ENCODE peak calls at places on chromosomes 3 and 15, in six cellular contexts. L is RWPE2; U is tibial nerve; N is CD4-positive, CD25-positive, alpha-beta regulatory T cell; P is cardiac muscle cell; B is aorta. C is an unnamed sample.

GRCh38 chr3:53846134-53846850 is at the start of the genes CHDH and IL17RB:
- DNase-seq in L (no peak), U (no peak), N (peak), P (no peak), B (peak), C (no peak)

GRCh38 chr15:98515186-98515585 is 133.2 kb upstream of the IGF1R start:
- DNase-seq in L (no peak), U (no peak), N (no peak), P (no peak), B (no peak), C (no peak)

GRCh38 chr3:182369861-182370260 is 423.4 kb upstream of the ATP11B start:
- DNase-seq in L (no peak), U (no peak), N (no peak), P (no peak), B (no peak), C (no peak)

GRCh38 chr15:70701891-70702568 is 61.3 kb downstream of the UACA start:
- DNase-seq in L (no peak), U (no peak), N (no peak), P (peak), B (no peak), C (no peak)

GRCh38 chr15:40493089-40493840 is 22.5 kb downstream of the CHST14 start:
- DNase-seq in L (no peak), U (no peak), N (peak), P (no peak), B (peak), C (no peak)

GRCh38 chr3:98954242-98954641 is 52.7 kb upstream of the DCBLD2 start:
- DNase-seq in L (no peak), U (no peak), N (no peak), P (no peak), B (no peak), C (no peak)

GRCh38 chr15:55965091-55965490 is 28.3 kb downstream of the NEDD4 start:
- DNase-seq in L (no peak), U (no peak), N (no peak), P (no peak), B (no peak), C (no peak)

GRCh38 chr15:80404719-80405553 is 754 bp downstream of the ARNT2 start:
- DNase-seq in L (no peak), U (no peak), N (no peak), P (peak), B (peak), C (no peak)

GRCh38 chr15:57611938-57612337 is 20.2 kb downstream of the MYZAP start:
- DNase-seq in L (peak), U (no peak), N (no peak), P (peak), B (no peak), C (no peak)

GRCh38 chr15:73899197-73900128 is 26.1 kb downstream of the TBC1D21 start:
- DNase-seq in L (peak), U (no peak), N (no peak), P (peak), B (no peak), C (no peak)

GRCh38 chr3:10621749-10622148 is 116.4 kb upstream of the ATP2B2 start:
- DNase-seq in L (no peak), U (no peak), N (no peak), P (no peak), B (no peak), C (no peak)

GRCh38 chr15:52699457-52699856 is 20.3 kb upstream of the ATOSA start:
- DNase-seq in L (no peak), U (no peak), N (no peak), P (no peak), B (no peak), C (no peak)

GRCh38 chr3:124935264-124935663 is 713 bp upstream of the MUC13 start:
- DNase-seq in L (no peak), U (no peak), N (no peak), P (no peak), B (no peak), C (no peak)

DNA sequence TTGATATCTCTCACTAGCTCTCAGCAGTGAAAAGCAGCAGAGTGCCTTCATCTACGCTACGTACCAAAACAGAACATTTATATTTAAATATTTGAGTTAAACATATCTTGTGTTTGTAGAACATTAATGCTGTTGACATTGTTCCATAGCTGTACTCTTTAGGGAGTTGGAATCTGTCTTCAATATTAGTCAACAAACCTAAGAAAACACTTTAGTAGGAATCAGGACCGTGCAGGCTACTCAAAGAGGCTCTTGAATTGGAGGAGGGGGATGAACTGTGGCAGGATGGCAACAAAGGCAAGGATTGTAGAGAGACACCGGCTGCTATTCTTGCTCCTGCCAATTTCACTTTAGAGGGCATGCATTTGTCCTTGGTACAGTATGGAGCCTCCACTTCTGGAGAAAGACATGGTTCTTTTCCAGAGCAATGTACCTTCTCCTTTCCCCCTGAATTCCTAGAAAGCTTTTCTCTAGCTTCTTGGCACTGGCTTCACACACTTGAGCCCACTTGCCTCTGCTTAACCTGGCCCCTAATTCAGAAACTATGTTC is 265.9 kb downstream of the CD47 start:
- DNase-seq in L (no peak), U (no peak), N (no peak), P (no peak), B (no peak), C (no peak)
- H3K27ac ChIP-seq in L (no peak), U (no peak), N (no peak), P (peak), B (no peak), C (no peak)

DNA sequence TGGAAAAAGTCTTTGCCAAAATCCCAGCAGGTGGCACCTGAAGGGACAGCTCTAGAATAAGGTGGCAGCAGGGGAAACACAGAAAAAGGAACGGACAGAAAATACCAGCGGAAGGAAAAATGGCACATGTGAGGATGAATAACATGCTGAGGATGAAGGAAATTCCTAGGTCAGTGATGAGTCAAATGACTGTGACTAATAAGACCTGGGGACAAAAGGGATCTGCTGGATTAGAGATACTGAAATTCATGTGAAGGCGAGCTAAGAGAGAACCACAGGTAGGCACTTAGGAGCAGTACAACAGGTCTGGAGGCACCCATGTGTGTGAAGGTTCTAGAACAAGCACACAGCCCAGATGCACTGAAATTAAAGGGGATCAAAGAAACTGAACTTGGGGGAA is 482.5 kb downstream of the FOXP1 start:
- DNase-seq in L (no peak), U (no peak), N (no peak), P (no peak), B (no peak), C (no peak)
- H3K27ac ChIP-seq in L (peak), U (no peak), N (peak), P (no peak), B (peak), C (peak)

DNA sequence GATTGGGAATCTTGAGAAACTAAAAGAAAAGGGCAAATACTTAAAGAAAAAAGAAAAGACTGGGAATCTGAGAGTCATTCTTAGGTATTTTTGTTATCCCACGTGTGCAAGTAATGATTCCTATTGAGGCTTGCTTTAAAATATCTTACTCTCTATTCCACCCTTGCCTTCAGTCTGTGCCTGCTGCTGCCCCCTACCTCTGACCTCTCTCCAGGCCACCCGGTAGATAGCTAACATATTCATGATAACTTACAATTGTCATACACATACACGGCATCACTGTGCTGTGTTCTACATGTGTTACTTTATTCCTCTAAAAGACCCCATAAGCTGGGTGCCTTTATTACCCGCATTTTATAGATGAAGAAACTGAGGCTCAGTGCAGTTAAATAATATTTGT is 27.8 kb upstream of the ATP13A3 start:
- DNase-seq in L (no peak), U (no peak), N (no peak), P (no peak), B (no peak), C (no peak)
- H3K27ac ChIP-seq in L (no peak), U (no peak), N (no peak), P (no peak), B (no peak), C (no peak)

DNA sequence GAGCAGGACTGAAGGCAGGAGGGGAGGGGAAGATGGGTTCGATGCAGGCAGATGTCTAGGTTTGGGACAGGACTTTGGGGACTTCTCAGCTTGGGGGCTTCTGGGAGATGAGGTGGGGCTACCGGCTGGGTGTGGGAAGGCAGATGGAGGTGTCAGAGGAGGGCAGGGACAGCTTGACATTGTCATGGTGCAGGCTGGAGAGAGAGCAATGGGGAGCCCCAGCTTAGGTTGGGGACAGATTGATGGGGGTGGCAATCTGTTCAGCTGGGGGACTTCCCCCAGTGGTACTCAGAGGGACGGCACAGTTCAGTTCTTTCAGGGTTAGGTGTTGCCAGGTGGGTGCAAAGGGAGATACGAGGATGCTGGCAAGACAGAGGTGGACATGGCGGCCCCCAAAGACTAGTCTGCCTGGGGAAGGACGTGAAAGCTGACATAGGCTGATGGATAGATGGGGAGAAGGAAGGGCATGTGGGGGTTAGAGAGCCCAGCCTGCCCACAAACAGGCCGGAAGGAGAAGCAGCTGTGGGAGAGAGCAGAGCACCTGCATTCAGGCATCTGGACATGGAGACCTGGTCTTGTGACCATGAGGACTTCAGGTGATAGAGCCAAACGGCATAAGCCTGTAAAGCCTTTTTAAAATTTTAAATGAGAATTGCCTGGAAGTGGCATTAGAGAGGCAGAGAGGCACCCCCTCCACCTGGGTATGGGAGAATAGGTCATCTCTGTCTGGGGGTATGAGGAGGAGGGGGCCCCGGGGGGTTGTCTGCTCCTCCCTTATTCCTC is 21.1 kb downstream of the ACAA1 start:
- DNase-seq in L (no peak), U (no peak), N (no peak), P (no peak), B (peak), C (no peak)
- H3K27ac ChIP-seq in L (no peak), U (no peak), N (no peak), P (no peak), B (no peak), C (no peak)

GRCh38 chr15:49734831-49735508 is 114.1 kb downstream of the DTWD1 start:
- DNase-seq in L (no peak), U (no peak), N (no peak), P (no peak), B (no peak), C (no peak)
- H3K27ac ChIP-seq in L (no peak), U (no peak), N (no peak), P (no peak), B (no peak), C (no peak)

GRCh38 chr3:58098531-58098930 is 90.3 kb downstream of the FLNB start:
- DNase-seq in L (no peak), U (no peak), N (no peak), P (no peak), B (no peak), C (no peak)

GRCh38 chr3:58093573-58094195 is 85.5 kb downstream of the FLNB start:
- DNase-seq in L (no peak), U (no peak), N (no peak), P (peak), B (no peak), C (no peak)

GRCh38 chr3:58092516-58092915 is 84.3 kb downstream of the FLNB start:
- DNase-seq in L (no peak), U (no peak), N (no peak), P (peak), B (no peak), C (no peak)

GRCh38 chr3:58095471-58096145 is 87.4 kb downstream of the FLNB start:
- DNase-seq in L (no peak), U (no peak), N (no peak), P (no peak), B (no peak), C (no peak)

DNA sequence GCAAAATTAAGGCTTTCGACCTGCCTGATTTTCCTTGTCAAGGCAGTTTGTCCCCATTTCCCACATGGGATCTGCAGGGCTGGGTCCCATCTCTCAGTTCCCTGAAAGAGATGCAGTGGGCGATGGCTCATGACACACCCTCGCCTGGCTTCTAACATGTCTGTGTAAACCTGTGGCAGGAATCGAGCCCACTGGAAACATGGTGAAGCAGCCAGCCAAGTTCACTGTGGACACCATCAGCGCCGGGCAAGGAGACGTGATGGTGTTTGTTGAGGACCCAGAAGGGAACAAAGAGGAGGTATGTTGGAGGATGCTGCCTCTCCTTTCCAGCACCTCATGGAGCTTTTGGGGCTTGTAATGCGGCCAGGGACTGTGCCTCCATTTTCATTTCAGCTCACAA is 86.4 kb downstream of the FLNB start:
- DNase-seq in L (no peak), U (no peak), N (no peak), P (no peak), B (no peak), C (no peak)
- H3K27ac ChIP-seq in L (peak), U (no peak), N (no peak), P (no peak), B (no peak), C (no peak)

GRCh38 chr3:43014216-43014615 is 35.1 kb downstream of the GASK1A start:
- DNase-seq in L (no peak), U (no peak), N (no peak), P (no peak), B (no peak), C (no peak)

GRCh38 chr3:43016513-43016865 is 37.4 kb downstream of the GASK1A start:
- DNase-seq in L (no peak), U (no peak), N (no peak), P (no peak), B (no peak), C (no peak)

GRCh38 chr3:43015572-43016512 is 36.7 kb downstream of the GASK1A start:
- DNase-seq in L (no peak), U (no peak), N (no peak), P (no peak), B (no peak), C (no peak)

GRCh38 chr3:43013743-43014155 is 34.6 kb downstream of the GASK1A start:
- DNase-seq in L (no peak), U (no peak), N (no peak), P (no peak), B (no peak), C (no peak)

DNA sequence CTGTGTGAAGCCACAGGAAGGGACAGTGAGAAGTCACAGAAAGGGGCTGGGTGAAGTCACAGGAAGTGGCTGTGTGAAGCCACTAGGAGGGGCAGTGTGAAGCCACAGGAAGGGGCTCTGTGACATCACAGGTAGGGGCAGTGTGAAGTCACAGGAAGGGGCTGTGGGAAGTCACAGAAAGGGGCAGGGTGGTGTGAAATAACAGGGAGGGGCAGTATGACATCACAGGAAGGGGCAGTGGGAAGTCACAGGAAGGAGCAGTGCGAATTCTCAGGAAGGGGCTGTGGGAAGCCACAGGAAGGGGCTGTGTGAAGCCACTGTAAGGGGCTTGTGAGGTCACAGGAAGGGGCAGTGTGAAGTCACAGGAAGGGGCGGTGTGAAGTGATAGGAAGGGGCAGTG is 35.9 kb downstream of the GASK1A start:
- DNase-seq in L (no peak), U (no peak), N (no peak), P (no peak), B (no peak), C (no peak)
- H3K27ac ChIP-seq in L (no peak), U (no peak), N (peak), P (no peak), B (no peak), C (no peak)

GRCh38 chr3:33648793-33649192 is 69.3 kb downstream of the CLASP2 start:
- DNase-seq in L (no peak), U (no peak), N (no peak), P (no peak), B (no peak), C (no peak)

GRCh38 chr3:33650495-33650894 is 67.6 kb downstream of the CLASP2 start:
- DNase-seq in L (no peak), U (no peak), N (no peak), P (no peak), B (no peak), C (no peak)

GRCh38 chr3:33658039-33658438 is 60.0 kb downstream of the CLASP2 start:
- DNase-seq in L (no peak), U (no peak), N (no peak), P (no peak), B (no peak), C (no peak)

GRCh38 chr3:33652736-33653135 is 65.3 kb downstream of the CLASP2 start:
- DNase-seq in L (no peak), U (no peak), N (no peak), P (no peak), B (no peak), C (no peak)
- H3K27ac ChIP-seq in L (no peak), U (peak), N (no peak), P (no peak), B (no peak), C (no peak)

GRCh38 chr3:57160046-57160730 is 5.0 kb downstream of the IL17RD start:
- DNase-seq in L (no peak), U (no peak), N (no peak), P (no peak), B (no peak), C (no peak)

GRCh38 chr3:57158813-57159678 is 6.1 kb downstream of the IL17RD start:
- DNase-seq in L (no peak), U (no peak), N (no peak), P (no peak), B (no peak), C (no peak)

GRCh38 chr3:57161131-57161538 is 4.0 kb downstream of the IL17RD start:
- DNase-seq in L (no peak), U (no peak), N (no peak), P (peak), B (no peak), C (no peak)

GRCh38 chr3:57161915-57162314 is 3.2 kb downstream of the IL17RD start:
- DNase-seq in L (no peak), U (no peak), N (no peak), P (no peak), B (no peak), C (no peak)

GRCh38 chr3:57160731-57161086 is 4.4 kb downstream of the IL17RD start:
- DNase-seq in L (no peak), U (no peak), N (no peak), P (no peak), B (no peak), C (no peak)
- H3K27ac ChIP-seq in L (no peak), U (peak), N (no peak), P (no peak), B (no peak), C (no peak)

GRCh38 chr3:29412117-29412516 is 131.2 kb downstream of the RBMS3 start:
- DNase-seq in L (no peak), U (no peak), N (no peak), P (no peak), B (no peak), C (no peak)
- H3K27ac ChIP-seq in L (no peak), U (no peak), N (no peak), P (peak), B (no peak), C (no peak)

C was measured in AG04450.